ENCODE peak calls at places on chromosomes 6 and 20, in ten cellular contexts. O is transverse colon; X is DMS 273 treated with DMSO at 0.1 percent for 48 hours; L is mesothelial cell of epicardium; E is activated CD8-positive, alpha-beta T cell treated with anti-CD3 and anti-CD28 coated beads, Interleukin-2, amount 10 ng/mL, durations not matched to agents 7 days and 5 days; R is spleen; I is psoas muscle; J is D341Med; V is T-cell; N is stimulated activated CD4-positive, alpha-beta T cell treated with anti-CD3 and anti-CD28 coated beads, Interleukin-12 subunit alpha, Interleukin-12 subunit beta, amount 100 ng/mL, for 4 hours. B is an unnamed sample.

GRCh38 chr6:168291450-168291849 is 28.1 kb downstream of the DACT2 start:
- DNase-seq in N (no peak), R (no peak), I (no peak), E (no peak), J (no peak), O (no peak), V (no peak), L (no peak), X (no peak), B (no peak)

GRCh38 chr20:3238616-3239025 is 369 bp downstream of the SLC4A11 start:
- DNase-seq in X (no peak), J (peak; percentile 78), O (peak; percentile 35), L (peak; percentile 48), N (peak; percentile 35), I (no peak), V (peak; percentile 49), E (peak; percentile 76), R (no peak), B (peak; percentile 66)

GRCh38 chr6:129749749-129750120 is 39.8 kb upstream of the ARHGAP18 start:
- DNase-seq in N (no peak), R (no peak), E (peak; percentile 50), J (no peak), I (no peak), X (no peak), L (no peak), V (no peak), O (no peak), B (peak; percentile 44)

GRCh38 chr6:56637640-56638039 is 5.0 kb downstream of the DST start:
- DNase-seq in V (no peak), O (no peak), I (no peak), R (no peak), L (no peak), J (peak; percentile 25), N (no peak), E (no peak), X (peak; percentile 20), B (no peak)

GRCh38 chr20:14609328-14610221 is 272.2 kb upstream of the FLRT3 start:
- DNase-seq in V (no peak), O (no peak), J (no peak), X (no peak), I (no peak), R (no peak), L (no peak), N (no peak), E (no peak), B (no peak)

GRCh38 chr20:16732506-16733152 is 2.8 kb downstream of the SNRPB2 start:
- DNase-seq in V (no peak), X (no peak), L (no peak), R (no peak), J (no peak), E (peak; percentile 54), N (no peak), O (no peak), I (no peak), B (peak; percentile 37)

GRCh38 chr6:20182926-20183521 is 29.2 kb downstream of the MBOAT1 start:
- DNase-seq in V (no peak), O (peak; percentile 92), N (no peak), J (no peak), R (no peak), L (no peak), X (no peak), E (no peak), I (no peak), B (no peak)

GRCh38 chr6:118739976-118740771 is 88.8 kb upstream of the CEP85L start:
- DNase-seq in X (no peak), I (no peak), V (no peak), N (no peak), J (no peak), E (no peak), O (no peak), L (no peak), R (no peak), B (no peak)

GRCh38 chr6:84825461-84825860 is 61.1 kb upstream of the TBX18 start:
- DNase-seq in E (no peak), J (no peak), I (no peak), X (no peak), O (no peak), L (no peak), V (no peak), R (no peak), N (no peak), B (no peak)

GRCh38 chr6:31058128-31058894 is 48.0 kb downstream of the MUC22 start:
- DNase-seq in J (no peak), V (no peak), O (no peak), R (no peak), X (no peak), L (no peak), I (no peak), E (no peak), N (no peak), B (no peak)

GRCh38 chr6:98203170-98203806 is 631.1 kb upstream of the POU3F2 start:
- DNase-seq in O (no peak), E (no peak), L (no peak), J (no peak), I (no peak), N (no peak), V (no peak), X (no peak), R (no peak), B (no peak)

GRCh38 chr20:12090920-12091319 is 173.2 kb downstream of the BTBD3 start:
- DNase-seq in L (no peak), V (no peak), I (no peak), J (no peak), X (no peak), O (no peak), E (no peak), R (no peak), N (no peak), B (no peak)

GRCh38 chr20:24502184-24502583 is 32.8 kb downstream of the SYNDIG1 start:
- DNase-seq in R (peak; percentile 55), I (no peak), O (no peak), J (no peak), X (no peak), E (no peak), V (no peak), L (no peak), N (no peak), B (no peak)

GRCh38 chr20:21155268-21155667 is 29.4 kb downstream of the KIZ start:
- DNase-seq in R (no peak), X (no peak), E (no peak), I (no peak), L (no peak), J (no peak), N (no peak), O (no peak), V (no peak), B (no peak)

GRCh38 chr6:109059591-109060021 is 35.0 kb downstream of the SESN1 start:
- DNase-seq in R (no peak), N (no peak), X (no peak), L (no peak), V (peak; percentile 30), J (no peak), O (no peak), I (no peak), E (no peak), B (no peak)

GRCh38 chr20:36808317-36809257 is 35.0 kb upstream of the DSN1 start:
- DNase-seq in L (peak; percentile 48), N (peak; percentile 75), V (peak; percentile 58), I (peak; percentile 80), E (peak; percentile 81), J (peak; percentile 84), O (peak; percentile 88), R (peak; percentile 92), X (no peak), B (peak; percentile 80)

GRCh38 chr6:114796576-114796975 is 453.8 kb upstream of the HS3ST5 start:
- DNase-seq in L (no peak), O (no peak), V (no peak), E (no peak), I (no peak), N (no peak), X (no peak), R (no peak), J (peak; percentile 20), B (no peak)

GRCh38 chr6:126054802-126055201 is 68.5 kb downstream of the TRMT11 start:
- DNase-seq in X (no peak), V (no peak), L (no peak), I (no peak), O (no peak), R (no peak), N (no peak), E (no peak), J (no peak), B (no peak)

B was measured in activated CD4-positive, alpha-beta T cell treated with anti-CD3 and anti-CD28 coated beads, Interleukin-2, amount 10 ng/mL, durations not matched to agents 7 days and 5 days.